ENCODE peak calls at places on chromosomes 12 and 14, in four cellular contexts. One of them, this sample, is unnamed.

GRCh38 chr12:39499296-39499695 is 56.4 kb upstream of the KIF21A start:
- DNase-seq in cardiac muscle cell: no peak
- DNase-seq in upper lobe of left lung: no peak
- DNase-seq in PC-3: no peak
- DNase-seq in this sample: peak

GRCh38 chr12:104710940-104711725 is 247.0 kb downstream of the SLC41A2 start:
- DNase-seq in cardiac muscle cell: peak
- DNase-seq in upper lobe of left lung: no peak
- DNase-seq in PC-3: peak
- DNase-seq in this sample: peak

GRCh38 chr14:63308723-63309317 is 9.9 kb downstream of the GPHB5 start:
- DNase-seq in cardiac muscle cell: peak
- DNase-seq in upper lobe of left lung: no peak
- DNase-seq in PC-3: peak
- DNase-seq in this sample: peak

GRCh38 chr14:57189070-57189469 is 79.6 kb downstream of the EXOC5 start:
- DNase-seq in cardiac muscle cell: peak
- DNase-seq in upper lobe of left lung: no peak
- DNase-seq in PC-3: peak
- DNase-seq in this sample: no peak

GRCh38 chr14:104283197-104284106 is 145.1 kb downstream of the KIF26A start:
- DNase-seq in cardiac muscle cell: no peak
- DNase-seq in upper lobe of left lung: peak
- DNase-seq in PC-3: no peak
- DNase-seq in this sample: no peak

GRCh38 chr14:99138999-99139865 is 132.8 kb downstream of the BCL11B start:
- DNase-seq in cardiac muscle cell: no peak
- DNase-seq in upper lobe of left lung: no peak
- DNase-seq in PC-3: no peak
- DNase-seq in this sample: no peak

GRCh38 chr12:3073438-3074255 is 3.5 kb upstream of the TSPAN9 start:
- DNase-seq in cardiac muscle cell: peak
- DNase-seq in upper lobe of left lung: peak
- DNase-seq in PC-3: peak
- DNase-seq in this sample: peak

GRCh38 chr12:17304503-17305347 is 698.8 kb upstream of the LMO3 start:
- DNase-seq in cardiac muscle cell: no peak
- DNase-seq in upper lobe of left lung: no peak
- DNase-seq in PC-3: peak
- DNase-seq in this sample: peak

GRCh38 chr14:99317231-99318090 is 45.5 kb upstream of the BCL11B start:
- DNase-seq in cardiac muscle cell: no peak
- DNase-seq in upper lobe of left lung: no peak
- DNase-seq in PC-3: no peak
- DNase-seq in this sample: no peak

GRCh38 chr14:53668861-53669260 is 287.8 kb downstream of the BMP4 start:
- DNase-seq in cardiac muscle cell: peak
- DNase-seq in upper lobe of left lung: no peak
- DNase-seq in PC-3: no peak
- DNase-seq in this sample: peak

GRCh38 chr12:121357331-121357730 is 5.1 kb upstream of the ANAPC5 start:
- DNase-seq in cardiac muscle cell: no peak
- DNase-seq in upper lobe of left lung: no peak
- DNase-seq in PC-3: no peak
- DNase-seq in this sample: no peak

GRCh38 chr12:121355818-121356217 is 3.6 kb upstream of the ANAPC5 start:
- DNase-seq in cardiac muscle cell: no peak
- DNase-seq in upper lobe of left lung: no peak
- DNase-seq in PC-3: no peak
- DNase-seq in this sample: no peak

GRCh38 chr12:121356657-121357056 is 4.4 kb upstream of the ANAPC5 start:
- DNase-seq in cardiac muscle cell: no peak
- DNase-seq in upper lobe of left lung: no peak
- DNase-seq in PC-3: no peak
- DNase-seq in this sample: no peak

GRCh38 chr12:121346747-121347146 is 5.5 kb downstream of the ANAPC5 start:
- DNase-seq in cardiac muscle cell: no peak
- DNase-seq in upper lobe of left lung: no peak
- DNase-seq in PC-3: no peak
- DNase-seq in this sample: no peak

GRCh38 chr12:121352053-121353018 is at the start of gene ANAPC5:
- DNase-seq in cardiac muscle cell: peak
- DNase-seq in upper lobe of left lung: peak
- DNase-seq in PC-3: peak
- DNase-seq in this sample: peak
- TF ChIP-seq CTCF in cardiac muscle cell: no peak
- TF ChIP-seq CTCF in upper lobe of left lung: no peak
- TF ChIP-seq CTCF in PC-3: no peak
- TF ChIP-seq CTCF in this sample: no peak

GRCh38 chr12:72570601-72571000 is 298.4 kb downstream of the TRHDE start:
- DNase-seq in cardiac muscle cell: no peak
- DNase-seq in upper lobe of left lung: peak
- DNase-seq in PC-3: peak
- DNase-seq in this sample: no peak
- TF ChIP-seq CTCF in cardiac muscle cell: no peak
- TF ChIP-seq CTCF in upper lobe of left lung: no peak
- TF ChIP-seq CTCF in PC-3: peak
- TF ChIP-seq CTCF in this sample: peak

DNA sequence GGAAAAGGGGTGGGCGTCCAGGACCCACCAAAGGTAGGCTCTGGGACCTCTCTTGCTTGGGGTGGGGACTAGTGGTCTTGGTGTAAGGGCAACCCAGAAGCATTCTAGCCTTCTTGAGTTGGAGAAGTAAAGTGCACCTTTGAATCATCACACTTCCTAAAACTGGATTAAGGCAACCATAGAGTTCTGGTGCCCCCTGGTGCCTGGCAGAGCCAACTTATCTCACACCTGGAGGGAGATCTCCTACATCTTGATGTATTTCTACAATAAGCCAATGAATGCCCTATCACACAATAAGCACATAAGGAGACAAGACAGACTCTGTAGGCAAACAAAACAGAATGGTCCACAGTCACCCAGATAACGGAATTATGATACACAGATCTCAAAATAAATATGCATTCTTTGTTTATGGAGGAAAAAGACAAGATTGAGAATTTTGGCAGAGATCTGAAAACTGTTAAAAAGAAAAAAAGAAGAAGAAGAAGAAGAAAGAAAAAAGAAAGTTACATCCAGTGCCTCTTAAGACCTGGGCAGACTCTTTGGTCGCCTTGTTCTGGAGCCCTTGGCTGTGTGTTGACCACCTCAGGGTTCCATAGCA is 95.9 kb upstream of the PPP2R5C start:
- DNase-seq in cardiac muscle cell: peak
- DNase-seq in upper lobe of left lung: no peak
- DNase-seq in PC-3: peak
- DNase-seq in this sample: peak
- TF ChIP-seq CTCF in cardiac muscle cell: peak
- TF ChIP-seq CTCF in upper lobe of left lung: no peak
- TF ChIP-seq CTCF in PC-3: peak
- TF ChIP-seq CTCF in this sample: peak

GRCh38 chr12:49887091-49887490 is 16.6 kb downstream of the FAIM2 start:
- DNase-seq in cardiac muscle cell: no peak
- DNase-seq in upper lobe of left lung: no peak
- DNase-seq in PC-3: no peak
- DNase-seq in this sample: no peak

GRCh38 chr12:49887536-49888401 is 15.9 kb downstream of the FAIM2 start:
- DNase-seq in cardiac muscle cell: no peak
- DNase-seq in upper lobe of left lung: no peak
- DNase-seq in PC-3: peak
- DNase-seq in this sample: no peak

GRCh38 chr12:49890096-49890461 is 13.6 kb downstream of the FAIM2 start:
- DNase-seq in cardiac muscle cell: no peak
- DNase-seq in upper lobe of left lung: no peak
- DNase-seq in PC-3: no peak
- DNase-seq in this sample: no peak

GRCh38 chr12:49889361-49890095 is 14.2 kb downstream of the FAIM2 start:
- DNase-seq in cardiac muscle cell: no peak
- DNase-seq in upper lobe of left lung: no peak
- DNase-seq in PC-3: no peak
- DNase-seq in this sample: no peak

DNA sequence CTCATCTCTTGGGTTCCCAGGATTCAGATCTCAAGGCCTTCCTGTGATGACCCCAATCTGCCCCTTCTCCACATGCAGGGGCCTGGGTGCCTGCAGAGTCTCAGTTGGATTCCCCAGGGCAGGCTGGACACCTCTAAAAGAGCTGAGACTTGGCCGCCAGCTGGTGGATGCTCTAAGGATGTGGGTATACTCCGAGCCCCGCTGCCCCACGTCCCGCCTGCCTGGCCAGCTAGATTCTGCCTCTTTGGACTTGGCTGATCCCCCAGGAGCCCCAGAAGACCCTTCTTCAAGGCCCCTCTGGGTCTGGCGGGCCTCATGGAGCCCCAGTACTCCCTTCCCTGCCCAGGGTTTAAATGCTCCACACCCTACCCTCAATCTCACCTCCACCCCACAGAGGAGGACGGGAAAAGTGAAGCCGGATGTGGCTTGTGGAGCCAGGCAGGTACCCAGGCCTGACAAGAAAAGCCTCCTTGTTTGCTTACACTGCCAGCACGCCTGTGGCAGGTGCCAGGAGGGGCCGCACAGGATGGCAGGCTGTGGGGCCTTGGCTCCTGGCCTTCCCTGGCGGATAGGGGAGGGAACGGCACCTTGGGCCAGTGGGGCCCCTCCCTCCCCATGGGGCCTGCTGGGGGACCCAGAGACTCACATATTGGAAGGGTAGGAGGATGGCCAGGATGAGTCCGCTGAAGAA is 15.1 kb downstream of the FAIM2 start:
- DNase-seq in cardiac muscle cell: no peak
- DNase-seq in upper lobe of left lung: no peak
- DNase-seq in PC-3: peak
- DNase-seq in this sample: no peak
- TF ChIP-seq CTCF in cardiac muscle cell: no peak
- TF ChIP-seq CTCF in upper lobe of left lung: no peak
- TF ChIP-seq CTCF in PC-3: no peak
- TF ChIP-seq CTCF in this sample: no peak

GRCh38 chr14:106518054-106518943 is 991.9 kb downstream of the TMEM121 start:
- DNase-seq in cardiac muscle cell: no peak
- DNase-seq in upper lobe of left lung: peak
- DNase-seq in PC-3: no peak
- DNase-seq in this sample: peak
- TF ChIP-seq CTCF in cardiac muscle cell: no peak
- TF ChIP-seq CTCF in upper lobe of left lung: no peak
- TF ChIP-seq CTCF in PC-3: no peak
- TF ChIP-seq CTCF in this sample: peak

DNA sequence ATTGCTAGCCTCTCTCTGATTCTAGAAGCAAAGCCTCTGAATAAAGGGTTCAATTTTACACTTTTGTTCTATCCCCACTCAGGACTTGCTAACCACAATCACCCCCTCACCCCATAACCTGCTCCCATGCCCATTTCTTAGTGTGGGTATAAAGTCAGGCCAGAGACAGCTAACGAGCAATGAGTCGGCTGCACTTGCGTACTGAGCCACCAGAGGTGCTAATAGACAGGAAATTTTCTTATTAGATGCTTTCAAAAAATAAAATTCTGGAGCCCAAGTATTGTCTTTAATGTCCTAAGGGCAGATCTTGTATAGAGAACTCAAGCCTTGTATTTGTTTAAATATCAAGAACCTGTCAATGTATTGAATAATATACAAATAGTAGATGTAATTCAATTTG is 256.9 kb downstream of the SYT1 start:
- DNase-seq in cardiac muscle cell: peak
- DNase-seq in upper lobe of left lung: no peak
- DNase-seq in PC-3: peak
- DNase-seq in this sample: peak
- TF ChIP-seq CTCF in cardiac muscle cell: peak
- TF ChIP-seq CTCF in upper lobe of left lung: no peak
- TF ChIP-seq CTCF in PC-3: peak
- TF ChIP-seq CTCF in this sample: peak

GRCh38 chr14:22390195-22390594 is 198.8 kb downstream of the DAD1 start:
- DNase-seq in cardiac muscle cell: no peak
- DNase-seq in upper lobe of left lung: no peak
- DNase-seq in PC-3: peak
- DNase-seq in this sample: no peak

GRCh38 chr14:22393796-22394195 is 195.2 kb downstream of the DAD1 start:
- DNase-seq in cardiac muscle cell: no peak
- DNase-seq in upper lobe of left lung: no peak
- DNase-seq in PC-3: peak
- DNase-seq in this sample: no peak

GRCh38 chr14:22391908-22392307 is 197.1 kb downstream of the DAD1 start:
- DNase-seq in cardiac muscle cell: peak
- DNase-seq in upper lobe of left lung: peak
- DNase-seq in PC-3: peak
- DNase-seq in this sample: peak

GRCh38 chr14:22388669-22389625 is 200.1 kb downstream of the DAD1 start:
- DNase-seq in cardiac muscle cell: peak
- DNase-seq in upper lobe of left lung: no peak
- DNase-seq in PC-3: peak
- DNase-seq in this sample: peak

GRCh38 chr14:22390824-22391461 is 198.1 kb downstream of the DAD1 start:
- DNase-seq in cardiac muscle cell: no peak
- DNase-seq in upper lobe of left lung: no peak
- DNase-seq in PC-3: peak
- DNase-seq in this sample: peak
- TF ChIP-seq CTCF in cardiac muscle cell: no peak
- TF ChIP-seq CTCF in upper lobe of left lung: no peak
- TF ChIP-seq CTCF in PC-3: no peak
- TF ChIP-seq CTCF in this sample: no peak

This sample was measured in MCF 10A.